ENCODE peak calls at places on chromosomes 1 and 21, in seven cellular contexts. M is tibial nerve, V is Calu3, X is DND-41, K is dorsolateral prefrontal cortex, B is K562, I is lung. D is an unnamed sample.

GRCh38 chr1:17845583-17845982 is 90.5 kb downstream of the ACTL8 start:
- DNase-seq in K (no peak), I (no peak), B (no peak), X (no peak), M (no peak), V (no peak), D (no peak)

GRCh38 chr1:150972417-150972940 is 2.2 kb downstream of the CERS2 start:
- DNase-seq in I (no peak), V (no peak), B (no peak), M (no peak), K (no peak), X (no peak), D (no peak)

GRCh38 chr1:241834733-241835377 is 13.1 kb upstream of the EXO1 start:
- DNase-seq in M (no peak), V (peak; percentile 16), X (no peak), K (no peak), B (peak; percentile 45), I (no peak), D (no peak)

GRCh38 chr1:64691631-64692030 is 53.2 kb upstream of the RAVER2 start:
- DNase-seq in I (no peak), V (no peak), X (no peak), M (no peak), K (no peak), B (no peak), D (no peak)

GRCh38 chr1:100614570-100614969 is 76.6 kb downstream of the GPR88 start:
- DNase-seq in I (no peak), K (no peak), X (peak; percentile 63), M (no peak), V (no peak), B (no peak), D (no peak)

GRCh38 chr1:119136401-119136800 is 4.1 kb downstream of the WARS2 start:
- DNase-seq in I (no peak), B (no peak), V (no peak), X (no peak), K (no peak), M (no peak), D (no peak)

GRCh38 chr1:87147851-87148250 is 180.8 kb upstream of the LMO4 start:
- DNase-seq in X (no peak), M (no peak), B (no peak), K (no peak), V (no peak), I (no peak), D (no peak)

GRCh38 chr1:2415801-2416208 is 3.4 kb upstream of the PEX10 start:
- DNase-seq in V (peak; percentile 59), M (no peak), I (no peak), X (peak; percentile 44), B (no peak), K (no peak), D (peak; percentile 65)

GRCh38 chr21:35779690-35780570 is 280.4 kb downstream of the SETD4 start:
- DNase-seq in B (no peak), V (no peak), X (no peak), I (no peak), M (no peak), K (no peak), D (no peak)

GRCh38 chr1:168879906-168880734 is 151.1 kb upstream of the DPT start:
- DNase-seq in I (peak; percentile 29), K (no peak), B (no peak), V (no peak), M (no peak), X (no peak), D (no peak)

GRCh38 chr1:79100385-79100784 is 93.9 kb upstream of the ADGRL4 start:
- DNase-seq in K (no peak), B (no peak), I (no peak), V (no peak), M (no peak), X (no peak), D (no peak)

GRCh38 chr1:24142546-24143431 is at the start of gene IL22RA1:
- DNase-seq in K (no peak), X (no peak), B (no peak), V (peak; percentile 31), M (no peak), I (no peak), D (no peak)

GRCh38 chr1:47230692-47231313 is 1.2 kb downstream of the TAL1 start:
- DNase-seq in M (no peak), I (no peak), V (peak; percentile 16), K (no peak), X (no peak), B (peak; percentile 45), D (no peak)

GRCh38 chr1:173865468-173866164 is 2.2 kb downstream of the GAS5 start:
- DNase-seq in X (no peak), K (no peak), M (no peak), V (no peak), B (no peak), I (no peak), D (no peak)

GRCh38 chr1:8239039-8239305 is 78.9 kb upstream of the SLC45A1 start:
- DNase-seq in I (peak; percentile 57), X (no peak), V (peak; percentile 39), B (no peak), M (no peak), K (no peak), D (no peak)

GRCh38 chr1:4668738-4669700 is 14.6 kb downstream of the AJAP1 start:
- DNase-seq in K (no peak), V (no peak), B (no peak), M (no peak), I (no peak), X (no peak), D (no peak)

GRCh38 chr1:116465845-116466685 is 93.0 kb downstream of the ATP1A1 start:
- DNase-seq in V (no peak), I (no peak), M (no peak), X (no peak), B (no peak), K (no peak), D (no peak)

GRCh38 chr1:27157194-27157593 is 2.3 kb upstream of the SLC9A1 start:
- DNase-seq in V (no peak), K (no peak), B (peak; percentile 76), M (no peak), I (no peak), X (no peak), D (no peak)

GRCh38 chr21:35520869-35521268 is 471.8 kb upstream of the RUNX1 start:
- DNase-seq in K (no peak), M (no peak), I (no peak), B (no peak), X (no peak), V (no peak), D (no peak)

GRCh38 chr21:45220106-45220505 is 67.6 kb downstream of the POFUT2 start:
- DNase-seq in B (no peak), I (no peak), K (no peak), V (no peak), X (no peak), M (no peak), D (no peak)

DNA sequence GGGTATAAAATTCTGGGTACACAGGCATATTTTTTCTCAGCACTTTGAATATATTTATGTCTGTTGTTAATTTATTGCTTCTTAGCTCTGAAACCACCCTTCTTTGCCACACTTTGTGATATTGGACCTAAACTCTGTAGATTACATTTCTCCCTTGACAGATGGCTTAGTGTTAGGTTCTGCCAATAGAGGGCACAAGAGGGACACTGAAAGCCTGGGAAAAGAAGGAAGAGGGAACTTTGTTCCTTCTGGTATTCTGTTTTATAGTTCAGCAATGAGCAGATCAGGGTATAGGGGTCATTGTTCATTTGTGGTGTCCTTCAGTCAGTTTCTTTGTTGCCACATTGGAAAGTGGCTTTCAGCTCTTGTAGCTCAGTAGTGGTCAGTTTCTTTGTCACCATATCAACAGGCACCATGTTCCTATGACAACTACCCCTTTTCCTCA is 423.5 kb upstream of the PROX1 start:
- DNase-seq in I (no peak), B (peak; percentile 18), X (no peak), M (no peak), V (peak; percentile 24), K (no peak), D (no peak)
- TF ChIP-seq CTCF in I (no peak), B (peak; percentile 32), X (peak; percentile 47), M (peak; percentile 14), V (peak; percentile 18), K (no peak), D (peak; percentile 38)

GRCh38 chr1:156136970-156137483 is 16.4 kb upstream of the SEMA4A start:
- DNase-seq in M (no peak), V (no peak), B (no peak), I (no peak), K (no peak), X (no peak), D (no peak)
- TF ChIP-seq CTCF in M (no peak), V (no peak), B (peak; percentile 17), I (no peak), K (no peak), X (peak; percentile 8), D (peak; percentile 14)

GRCh38 chr1:204286323-204286714 is 72.5 kb upstream of the GOLT1A start:
- DNase-seq in X (no peak), B (no peak), V (no peak), I (no peak), K (no peak), M (no peak), D (no peak)

GRCh38 chr1:204285438-204286322 is 71.9 kb upstream of the GOLT1A start:
- DNase-seq in K (no peak), V (no peak), X (no peak), B (no peak), I (no peak), M (no peak), D (no peak)

GRCh38 chr1:204282801-204283200 is 69.0 kb upstream of the GOLT1A start:
- DNase-seq in M (no peak), V (no peak), K (no peak), X (no peak), I (peak; percentile 38), B (no peak), D (no peak)

GRCh38 chr1:204284929-204285328 is 71.1 kb upstream of the GOLT1A start:
- DNase-seq in M (no peak), K (no peak), B (no peak), X (no peak), I (no peak), V (no peak), D (no peak)

DNA sequence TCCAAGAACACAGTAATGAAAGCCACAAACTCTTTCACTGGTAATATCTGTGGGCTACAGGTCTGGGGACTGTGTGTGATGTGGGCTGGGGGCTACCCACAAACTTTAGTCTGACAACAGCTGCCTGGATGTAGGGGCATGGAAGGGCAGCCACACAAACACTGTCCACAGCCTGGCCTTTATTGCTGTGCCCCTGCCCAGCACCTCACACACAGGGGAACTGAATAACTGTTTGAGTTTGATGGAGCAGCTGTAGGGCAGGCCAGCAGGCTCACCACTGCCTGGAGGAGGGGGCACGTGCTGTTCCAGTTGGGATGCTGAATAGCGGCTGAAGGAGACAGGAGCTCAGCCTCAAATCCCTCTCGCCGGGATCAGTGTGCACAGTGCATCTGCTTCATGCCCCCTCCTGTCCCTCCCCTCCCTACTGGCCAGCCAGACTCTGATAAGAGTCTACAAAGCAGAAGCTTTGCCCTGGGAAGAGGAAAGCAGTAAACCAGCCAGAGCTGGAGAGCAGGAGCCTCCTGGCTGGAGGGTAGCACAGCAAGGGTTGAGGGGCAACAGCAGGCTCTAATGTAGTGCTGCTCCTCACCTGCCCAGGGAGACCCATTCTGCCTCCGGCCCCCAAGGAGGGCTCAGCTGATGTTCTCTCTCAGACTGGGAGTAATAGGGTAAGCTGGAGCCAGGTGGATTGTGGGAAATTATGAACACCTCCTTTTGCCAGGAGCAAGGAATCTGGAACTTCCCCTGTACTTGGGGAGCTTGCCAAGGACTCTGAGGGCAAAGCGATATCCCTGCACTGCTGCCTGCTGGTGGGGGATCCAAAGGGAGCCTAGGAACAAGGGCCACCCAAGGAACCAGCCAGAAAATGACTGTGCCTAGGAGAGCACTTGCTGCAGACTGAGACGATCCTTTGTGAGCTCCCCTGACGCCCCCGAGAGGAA is 70.2 kb upstream of the GOLT1A start:
- DNase-seq in V (no peak), K (no peak), I (no peak), M (no peak), B (no peak), X (no peak), D (no peak)
- TF ChIP-seq CTCF in V (no peak), K (no peak), I (no peak), M (no peak), B (no peak), X (no peak), D (no peak)

GRCh38 chr1:232643227-232643626 is 13.3 kb upstream of the SIPA1L2 start:
- DNase-seq in B (no peak), M (no peak), X (no peak), V (no peak), I (no peak), K (no peak), D (no peak)
- TF ChIP-seq CTCF in B (no peak), M (no peak), X (no peak), V (no peak), I (no peak), K (no peak), D (no peak)